ENCODE peak calls at places on chromosome 17, in ten cellular contexts. One of them, this sample, is unnamed. For H3K4me1, the result is how much of the 10 kb centered on the place peaks cover.

GRCh38 chr17:63041251-63041650 is 75.2 kb downstream of the TANC2 start:
- DNase-seq in body of pancreas: no peak
- DNase-seq in fibroblast of lung: no peak
- DNase-seq in OCI-LY7: no peak
- DNase-seq in PC-3: no peak
- DNase-seq in neuronal stem cell: no peak
- DNase-seq in CD8-positive, alpha-beta T cell: no peak
- DNase-seq in upper lobe of left lung: no peak
- DNase-seq in transverse colon: no peak
- DNase-seq in A673: no peak
- DNase-seq in this sample: no peak

GRCh38 chr17:57948555-57949420 is 6.4 kb downstream of the CUEDC1 start:
- DNase-seq in fibroblast of lung: peak
- DNase-seq in transverse colon: no peak
- DNase-seq in A673: peak
- DNase-seq in PC-3: peak
- DNase-seq in neuronal stem cell: no peak
- DNase-seq in CD8-positive, alpha-beta T cell: no peak
- DNase-seq in OCI-LY7: no peak
- DNase-seq in body of pancreas: peak
- DNase-seq in upper lobe of left lung: no peak
- DNase-seq in this sample: no peak

GRCh38 chr17:63519972-63520882 is 2.9 kb upstream of the KCNH6 start:
- DNase-seq in body of pancreas: peak
- DNase-seq in PC-3: peak
- DNase-seq in CD8-positive, alpha-beta T cell: no peak
- DNase-seq in transverse colon: peak
- DNase-seq in OCI-LY7: no peak
- DNase-seq in A673: no peak
- DNase-seq in upper lobe of left lung: no peak
- DNase-seq in neuronal stem cell: no peak
- DNase-seq in fibroblast of lung: no peak
- DNase-seq in this sample: no peak

GRCh38 chr17:28718317-28718672 is 627 bp upstream of the RAB34 start:
- DNase-seq in body of pancreas: no peak
- DNase-seq in PC-3: no peak
- DNase-seq in A673: peak
- DNase-seq in CD8-positive, alpha-beta T cell: no peak
- DNase-seq in OCI-LY7: no peak
- DNase-seq in transverse colon: no peak
- DNase-seq in neuronal stem cell: peak
- DNase-seq in fibroblast of lung: no peak
- DNase-seq in upper lobe of left lung: no peak
- DNase-seq in this sample: no peak

GRCh38 chr17:42402121-42402516 is 13.9 kb upstream of the STAT3 start:
- DNase-seq in A673: no peak
- DNase-seq in neuronal stem cell: no peak
- DNase-seq in CD8-positive, alpha-beta T cell: no peak
- DNase-seq in fibroblast of lung: no peak
- DNase-seq in body of pancreas: no peak
- DNase-seq in transverse colon: peak
- DNase-seq in upper lobe of left lung: no peak
- DNase-seq in OCI-LY7: no peak
- DNase-seq in PC-3: no peak
- DNase-seq in this sample: no peak

GRCh38 chr17:39229274-39229913 is 3.6 kb upstream of the STAC2 start:
- DNase-seq in transverse colon: no peak
- DNase-seq in PC-3: peak
- DNase-seq in neuronal stem cell: no peak
- DNase-seq in body of pancreas: no peak
- DNase-seq in A673: no peak
- DNase-seq in OCI-LY7: no peak
- DNase-seq in upper lobe of left lung: no peak
- DNase-seq in fibroblast of lung: peak
- DNase-seq in CD8-positive, alpha-beta T cell: no peak
- DNase-seq in this sample: no peak

GRCh38 chr17:78839173-78839761 is 1.3 kb downstream of the USP36 start:
- DNase-seq in PC-3: peak
- DNase-seq in neuronal stem cell: no peak
- DNase-seq in body of pancreas: no peak
- DNase-seq in OCI-LY7: peak
- DNase-seq in A673: no peak
- DNase-seq in fibroblast of lung: peak
- DNase-seq in transverse colon: no peak
- DNase-seq in upper lobe of left lung: no peak
- DNase-seq in CD8-positive, alpha-beta T cell: no peak
- DNase-seq in this sample: no peak

GRCh38 chr17:82458885-82459424 is 414 bp downstream of the NARF start:
- DNase-seq in PC-3: peak
- DNase-seq in transverse colon: peak
- DNase-seq in A673: no peak
- DNase-seq in fibroblast of lung: peak
- DNase-seq in neuronal stem cell: no peak
- DNase-seq in OCI-LY7: peak
- DNase-seq in upper lobe of left lung: no peak
- DNase-seq in CD8-positive, alpha-beta T cell: no peak
- DNase-seq in body of pancreas: no peak
- DNase-seq in this sample: peak

GRCh38 chr17:43676471-43676870 is 14.7 kb upstream of the MEOX1 start:
- DNase-seq in OCI-LY7: no peak
- DNase-seq in body of pancreas: no peak
- DNase-seq in CD8-positive, alpha-beta T cell: no peak
- DNase-seq in upper lobe of left lung: no peak
- DNase-seq in A673: no peak
- DNase-seq in fibroblast of lung: peak
- DNase-seq in neuronal stem cell: no peak
- DNase-seq in PC-3: peak
- DNase-seq in transverse colon: no peak
- DNase-seq in this sample: no peak

GRCh38 chr17:60077672-60078519 is 825 bp downstream of the HEATR6 start:
- DNase-seq in OCI-LY7: peak
- DNase-seq in CD8-positive, alpha-beta T cell: no peak
- DNase-seq in upper lobe of left lung: no peak
- DNase-seq in transverse colon: no peak
- DNase-seq in body of pancreas: no peak
- DNase-seq in A673: no peak
- DNase-seq in PC-3: no peak
- DNase-seq in neuronal stem cell: no peak
- DNase-seq in fibroblast of lung: peak
- DNase-seq in this sample: no peak

DNA sequence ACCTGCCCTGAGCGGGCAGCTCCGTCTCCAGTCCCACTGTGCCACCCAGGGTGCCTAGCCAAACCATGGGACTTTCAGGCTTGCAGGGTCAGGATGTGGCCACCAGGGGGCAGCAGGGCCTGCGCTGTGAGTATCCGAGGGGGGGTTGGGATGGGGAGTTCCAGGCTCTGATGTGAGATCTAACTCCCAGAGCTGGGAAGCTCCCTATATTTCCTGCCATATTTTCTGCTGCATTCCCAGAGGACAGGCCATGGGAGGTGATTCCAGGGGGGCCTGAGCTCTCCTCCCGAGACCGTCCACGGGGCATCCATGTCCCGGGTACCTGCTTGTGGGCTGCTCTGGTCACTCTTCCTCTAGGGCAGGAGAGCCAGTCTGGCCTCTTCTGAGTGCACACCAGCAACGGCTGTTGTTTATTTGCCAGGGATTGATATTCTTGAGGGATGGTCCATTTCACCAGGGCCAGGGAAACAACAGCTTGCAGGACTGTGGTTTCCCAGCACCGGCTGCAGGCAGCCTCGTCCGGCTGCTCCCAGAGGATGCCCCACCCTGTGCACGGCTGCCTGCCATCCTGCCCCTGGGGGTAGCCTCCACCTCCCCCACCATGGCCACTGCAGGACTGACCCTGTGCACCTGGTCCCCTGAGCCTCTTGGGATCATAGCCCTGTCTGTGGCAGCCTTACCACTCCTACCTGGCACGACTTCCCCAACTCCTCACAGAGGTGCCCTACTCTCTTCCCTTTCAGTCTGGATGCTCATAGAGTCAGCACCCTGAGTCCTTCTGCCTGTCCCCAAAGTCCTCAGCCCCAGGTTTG is 1.2 kb downstream of the GPR142 start:
- DNase-seq in A673: peak
- DNase-seq in CD8-positive, alpha-beta T cell: peak
- DNase-seq in transverse colon: peak
- DNase-seq in neuronal stem cell: peak
- DNase-seq in upper lobe of left lung: peak
- DNase-seq in PC-3: peak
- DNase-seq in body of pancreas: peak
- DNase-seq in fibroblast of lung: peak
- DNase-seq in OCI-LY7: peak
- DNase-seq in this sample: peak
- H3K4me3 ChIP-seq in A673: no peak
- H3K4me3 ChIP-seq in CD8-positive, alpha-beta T cell: peak
- H3K4me3 ChIP-seq in transverse colon: no peak
- H3K4me3 ChIP-seq in neuronal stem cell: no peak
- H3K4me3 ChIP-seq in upper lobe of left lung: no peak
- H3K4me3 ChIP-seq in PC-3: no peak
- H3K4me3 ChIP-seq in body of pancreas: no peak
- H3K4me3 ChIP-seq in fibroblast of lung: no peak
- H3K4me3 ChIP-seq in OCI-LY7: no peak
- H3K4me3 ChIP-seq in this sample: no peak

DNA sequence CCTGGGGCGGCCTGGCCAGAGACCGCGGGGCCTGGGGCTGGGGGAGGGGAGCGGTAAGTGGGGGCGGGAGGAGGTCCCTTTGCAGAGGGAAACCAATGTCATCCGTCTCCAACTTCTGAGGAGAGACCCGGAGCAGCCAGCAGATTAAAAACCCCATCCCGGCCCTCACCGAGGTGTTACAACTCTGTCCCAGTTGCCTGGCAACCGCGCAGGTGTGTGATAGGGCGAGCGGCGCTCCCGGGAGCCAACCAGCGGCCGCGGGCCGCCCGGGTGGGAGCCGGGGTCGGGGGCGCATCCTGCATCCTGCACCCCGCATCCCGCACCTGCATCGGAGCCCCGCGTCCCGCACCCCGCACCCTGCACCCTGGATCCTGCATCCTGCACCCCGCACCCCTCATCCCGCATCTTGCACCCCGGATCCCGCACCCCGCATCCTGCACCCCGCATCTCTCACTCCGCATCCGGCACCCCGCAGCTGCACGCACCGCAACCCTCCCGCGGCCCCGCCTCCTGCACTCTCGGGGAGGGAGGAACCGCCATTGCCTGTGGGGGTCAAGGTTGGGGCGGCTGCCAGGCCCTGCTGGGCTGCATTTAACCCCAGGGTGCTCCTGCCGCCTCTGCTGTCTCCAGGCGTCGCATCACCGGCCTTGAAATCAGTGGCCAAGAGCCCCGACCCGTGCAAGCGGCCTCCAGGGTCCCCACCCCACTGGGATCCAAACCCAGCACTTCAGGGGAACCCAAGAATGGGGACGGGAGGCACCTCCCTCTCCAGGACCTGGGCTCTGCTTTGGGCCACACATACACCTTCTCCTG is 47.3 kb downstream of the RTN4RL1 start:
- DNase-seq in transverse colon: no peak
- DNase-seq in CD8-positive, alpha-beta T cell: no peak
- DNase-seq in body of pancreas: peak
- DNase-seq in neuronal stem cell: no peak
- DNase-seq in A673: no peak
- DNase-seq in upper lobe of left lung: peak
- DNase-seq in fibroblast of lung: no peak
- DNase-seq in PC-3: no peak
- DNase-seq in OCI-LY7: no peak
- DNase-seq in this sample: no peak
- H3K27ac ChIP-seq in transverse colon: no peak
- H3K27ac ChIP-seq in CD8-positive, alpha-beta T cell: no peak
- H3K27ac ChIP-seq in body of pancreas: no peak
- H3K27ac ChIP-seq in neuronal stem cell: no peak
- H3K27ac ChIP-seq in A673: no peak
- H3K27ac ChIP-seq in upper lobe of left lung: no peak
- H3K27ac ChIP-seq in fibroblast of lung: no peak
- H3K27ac ChIP-seq in PC-3: no peak
- H3K27ac ChIP-seq in OCI-LY7: no peak
- H3K27ac ChIP-seq in this sample: no peak

DNA sequence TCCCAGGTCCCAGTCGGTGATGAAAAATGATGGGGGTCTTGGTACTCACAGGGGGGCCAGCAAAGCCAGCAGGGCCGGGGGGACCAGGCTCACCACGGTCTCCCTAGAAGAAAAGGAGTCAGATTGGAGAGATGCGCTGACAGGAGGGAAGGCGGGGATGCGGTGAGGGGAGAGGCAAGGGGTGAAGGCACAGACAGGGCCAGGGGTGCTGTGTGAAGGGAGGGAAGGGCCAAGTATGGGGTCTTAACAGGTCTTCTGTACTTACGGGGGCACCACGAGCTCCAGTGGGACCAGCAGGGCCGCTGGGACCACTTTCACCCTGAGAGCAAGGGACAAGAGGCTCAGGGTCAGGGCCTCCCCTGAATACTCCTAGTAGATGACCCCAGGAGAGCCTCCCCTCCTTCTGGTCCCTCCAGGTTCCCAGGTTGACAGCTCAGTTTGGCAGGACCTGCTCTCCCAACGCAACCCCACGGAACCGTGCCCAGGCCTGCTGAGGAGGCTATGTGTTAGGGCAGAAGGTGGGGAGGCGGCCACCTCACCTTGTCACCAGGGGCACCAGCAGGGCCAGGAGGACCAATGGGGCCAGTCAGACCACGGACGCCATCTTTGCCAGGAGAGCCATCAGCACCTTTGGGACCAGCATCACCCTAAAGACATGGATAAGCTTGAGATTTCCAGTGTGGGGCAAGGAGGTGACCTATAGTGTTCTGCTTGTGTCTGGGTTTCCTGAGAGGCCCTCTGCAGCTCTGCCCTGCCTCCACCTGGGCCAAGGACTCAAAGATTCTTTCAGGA is 11.0 kb downstream of the COL1A1 start:
- DNase-seq in upper lobe of left lung: peak
- DNase-seq in neuronal stem cell: no peak
- DNase-seq in CD8-positive, alpha-beta T cell: no peak
- DNase-seq in PC-3: no peak
- DNase-seq in fibroblast of lung: peak
- DNase-seq in transverse colon: no peak
- DNase-seq in A673: no peak
- DNase-seq in OCI-LY7: no peak
- DNase-seq in body of pancreas: no peak
- DNase-seq in this sample: no peak
- H3K4me1 ChIP-seq in upper lobe of left lung: under half
- H3K4me1 ChIP-seq in neuronal stem cell: under half
- H3K4me1 ChIP-seq in CD8-positive, alpha-beta T cell: under half
- H3K4me1 ChIP-seq in PC-3: under half
- H3K4me1 ChIP-seq in fibroblast of lung: under half
- H3K4me1 ChIP-seq in transverse colon: under half
- H3K4me1 ChIP-seq in A673: under half
- H3K4me1 ChIP-seq in OCI-LY7: under half
- H3K4me1 ChIP-seq in body of pancreas: under half
- H3K4me1 ChIP-seq in this sample: under half

DNA sequence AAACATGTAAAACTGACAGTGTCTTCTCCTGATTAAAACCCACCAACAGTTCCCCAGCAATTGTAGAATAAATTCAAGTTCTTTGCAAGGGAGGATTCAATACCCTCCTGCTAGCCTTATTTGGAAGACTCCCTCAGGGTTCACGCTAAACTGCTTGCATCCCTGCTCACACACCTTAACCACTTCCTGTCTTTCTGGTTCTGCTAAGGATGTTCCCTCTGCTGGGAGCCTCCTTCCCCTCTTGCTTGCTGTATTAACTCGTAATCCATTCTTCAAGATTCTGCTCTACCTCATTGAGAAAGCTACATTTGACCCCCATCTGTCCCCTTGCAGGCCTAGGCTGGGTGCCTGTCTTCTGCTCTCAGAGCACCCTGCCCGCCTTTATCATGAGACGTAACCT is 2.3 kb upstream of the SHISA6 start:
- DNase-seq in transverse colon: no peak
- DNase-seq in OCI-LY7: no peak
- DNase-seq in fibroblast of lung: no peak
- DNase-seq in body of pancreas: no peak
- DNase-seq in A673: no peak
- DNase-seq in neuronal stem cell: no peak
- DNase-seq in CD8-positive, alpha-beta T cell: no peak
- DNase-seq in PC-3: no peak
- DNase-seq in upper lobe of left lung: no peak
- DNase-seq in this sample: no peak
- H3K4me3 ChIP-seq in transverse colon: no peak
- H3K4me3 ChIP-seq in OCI-LY7: no peak
- H3K4me3 ChIP-seq in fibroblast of lung: no peak
- H3K4me3 ChIP-seq in body of pancreas: no peak
- H3K4me3 ChIP-seq in A673: no peak
- H3K4me3 ChIP-seq in neuronal stem cell: no peak
- H3K4me3 ChIP-seq in CD8-positive, alpha-beta T cell: no peak
- H3K4me3 ChIP-seq in PC-3: no peak
- H3K4me3 ChIP-seq in upper lobe of left lung: no peak
- H3K4me3 ChIP-seq in this sample: no peak